ENCODE peak calls at places on chromosome 12, in nine cellular contexts. B, R, E, X, F, G, W, J and L are unnamed samples.

GRCh38 chr12:80107221-80107620 is 7.9 kb downstream of the OTOGL start:
- DNase-seq in R (no peak), B (no peak), J (peak), W (no peak), E (no peak), F (no peak), G (peak), X (no peak), L (no peak)

GRCh38 chr12:64806173-64806572 is 18.3 kb upstream of the TBC1D30 start:
- DNase-seq in R (no peak), W (no peak), X (no peak), B (no peak), G (no peak), F (no peak), E (no peak), J (no peak), L (no peak)

GRCh38 chr12:85711735-85712390 is 124.3 kb downstream of the RASSF9 start:
- DNase-seq in F (no peak), B (no peak), J (no peak), R (peak), G (no peak), X (no peak), E (peak), W (no peak), L (no peak)

GRCh38 chr12:3168775-3169221 is 91.6 kb downstream of the TSPAN9 start:
- DNase-seq in E (no peak), B (no peak), J (peak), X (no peak), W (no peak), G (peak), R (no peak), F (no peak), L (peak)

GRCh38 chr12:68939500-68939899 is 6.5 kb upstream of the CPM start:
- DNase-seq in X (no peak), E (no peak), G (no peak), B (no peak), F (no peak), J (no peak), R (no peak), W (no peak), L (no peak)

GRCh38 chr12:41368006-41368405 is 179.9 kb downstream of the PDZRN4 start:
- DNase-seq in R (no peak), G (no peak), E (no peak), B (peak), J (no peak), X (no peak), F (no peak), W (no peak), L (no peak)

GRCh38 chr12:67705394-67706370 is 57.1 kb downstream of the DYRK2 start:
- DNase-seq in R (no peak), X (no peak), W (no peak), J (peak), G (peak), E (no peak), F (no peak), B (no peak), L (no peak)

GRCh38 chr12:28240853-28241252 is 50.6 kb downstream of the CCDC91 start:
- DNase-seq in E (no peak), F (no peak), G (no peak), J (no peak), R (no peak), B (no peak), W (no peak), X (no peak), L (no peak)

GRCh38 chr12:94305293-94305957 is 154.2 kb downstream of the CEP83 start:
- DNase-seq in E (no peak), W (peak), B (no peak), X (no peak), R (no peak), J (peak), G (peak), F (no peak), L (no peak)

GRCh38 chr12:40149673-40150260 is 43.9 kb upstream of the SLC2A13 start:
- DNase-seq in B (no peak), G (no peak), R (no peak), F (no peak), X (no peak), E (no peak), W (no peak), J (no peak), L (no peak)

GRCh38 chr12:49456280-49456679 is 82.5 kb upstream of the KCNH3 start:
- DNase-seq in W (no peak), B (no peak), X (no peak), R (no peak), G (peak), J (peak), F (no peak), E (no peak), L (no peak)

GRCh38 chr12:49461221-49461620 is 77.6 kb upstream of the KCNH3 start:
- DNase-seq in G (no peak), J (no peak), X (no peak), E (no peak), W (no peak), B (no peak), F (no peak), R (no peak), L (no peak)

GRCh38 chr12:49465132-49465531 is 73.7 kb upstream of the KCNH3 start:
- DNase-seq in J (no peak), R (no peak), F (no peak), B (no peak), X (no peak), W (no peak), E (no peak), G (no peak), L (no peak)

GRCh38 chr12:49462103-49462739 is 76.6 kb upstream of the KCNH3 start:
- DNase-seq in R (peak), G (no peak), E (peak), J (no peak), B (no peak), X (no peak), F (no peak), W (no peak), L (no peak)
- H3K27ac ChIP-seq in R (no peak), G (no peak), E (peak), J (no peak), B (no peak), X (no peak), F (no peak), W (no peak), L (peak)

DNA sequence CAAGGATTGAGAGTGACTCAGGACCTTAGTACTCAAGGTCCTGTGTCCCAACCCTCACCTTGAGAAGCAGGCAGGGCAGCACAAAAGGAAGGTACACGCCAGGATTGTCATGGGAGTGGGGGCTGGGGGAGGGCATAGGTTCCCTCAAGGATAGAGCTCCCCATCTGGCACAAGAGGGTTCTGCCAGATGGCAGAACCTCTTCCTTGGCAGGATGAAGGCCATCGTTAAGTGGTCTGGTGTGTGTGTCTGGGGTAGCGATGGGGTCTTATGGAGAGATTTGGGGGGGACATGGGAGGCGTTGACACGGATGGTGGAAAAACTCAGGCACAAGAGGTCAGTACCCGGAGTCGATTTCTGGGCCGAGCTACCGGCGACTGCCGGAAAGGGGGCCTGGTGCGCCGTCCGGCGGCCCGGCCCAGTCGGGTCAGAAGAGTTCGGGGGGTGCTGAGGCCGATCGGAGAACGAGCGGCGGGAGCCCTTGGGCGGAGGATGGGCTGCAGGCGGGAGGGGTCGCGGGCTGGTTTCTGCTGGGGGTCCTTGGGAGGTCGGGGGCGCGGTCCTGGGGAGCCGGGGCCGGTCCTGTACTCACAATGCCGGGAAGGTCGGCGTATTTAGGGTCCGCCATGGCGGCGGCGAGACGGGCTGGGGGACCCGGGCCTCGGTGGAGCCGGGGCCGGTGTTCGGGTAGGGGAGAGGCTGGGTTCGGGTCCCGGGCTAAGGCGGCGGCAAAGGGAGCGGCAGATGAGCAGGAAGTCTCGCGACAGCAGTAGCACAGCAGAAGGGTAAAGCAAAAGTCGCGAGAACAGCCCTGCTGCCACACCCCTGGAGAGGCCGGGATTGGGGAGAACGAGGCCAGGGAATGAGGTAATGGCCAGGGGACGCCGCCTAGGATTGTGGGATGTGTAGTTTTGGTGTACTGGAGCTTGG is at the start of gene DCTN2:
- DNase-seq in B (peak), F (peak), W (peak), X (no peak), E (peak), G (peak), R (peak), J (peak), L (peak)
- TF ChIP-seq CTCF in B (peak), F (no peak), W (no peak), X (no peak), E (no peak), G (no peak), R (no peak), J (no peak), L (peak)

GRCh38 chr12:116958402-116959197 is 47.9 kb downstream of the FBXW8 start:
- DNase-seq in E (no peak), J (peak), F (no peak), X (no peak), B (no peak), R (no peak), W (no peak), G (no peak), L (no peak)

GRCh38 chr12:116959845-116960514 is 49.2 kb downstream of the FBXW8 start:
- DNase-seq in R (no peak), W (no peak), J (peak), B (no peak), F (no peak), G (peak), E (no peak), X (no peak), L (no peak)

GRCh38 chr12:116955382-116956021 is 44.8 kb downstream of the FBXW8 start:
- DNase-seq in X (no peak), F (no peak), B (peak), J (no peak), R (no peak), W (no peak), E (no peak), G (no peak), L (peak)

GRCh38 chr12:116962197-116962596 is 51.4 kb downstream of the FBXW8 start:
- DNase-seq in G (no peak), R (no peak), E (no peak), W (no peak), X (no peak), J (no peak), B (peak), F (no peak), L (no peak)

GRCh38 chr12:116959198-116959460 is 48.4 kb downstream of the FBXW8 start:
- DNase-seq in G (no peak), R (no peak), E (no peak), B (no peak), W (no peak), J (peak), F (no peak), X (no peak), L (no peak)
- H3K27ac ChIP-seq in G (no peak), R (no peak), E (no peak), B (no peak), W (no peak), J (no peak), F (no peak), X (no peak), L (no peak)

GRCh38 chr12:57195655-57196371 is 20.8 kb upstream of the NXPH4 start:
- DNase-seq in B (no peak), F (no peak), W (no peak), R (no peak), X (no peak), E (no peak), J (no peak), G (no peak), L (no peak)
- TF ChIP-seq CTCF in B (no peak), F (no peak), W (no peak), R (no peak), X (no peak), E (no peak), J (no peak), G (no peak), L (no peak)

DNA sequence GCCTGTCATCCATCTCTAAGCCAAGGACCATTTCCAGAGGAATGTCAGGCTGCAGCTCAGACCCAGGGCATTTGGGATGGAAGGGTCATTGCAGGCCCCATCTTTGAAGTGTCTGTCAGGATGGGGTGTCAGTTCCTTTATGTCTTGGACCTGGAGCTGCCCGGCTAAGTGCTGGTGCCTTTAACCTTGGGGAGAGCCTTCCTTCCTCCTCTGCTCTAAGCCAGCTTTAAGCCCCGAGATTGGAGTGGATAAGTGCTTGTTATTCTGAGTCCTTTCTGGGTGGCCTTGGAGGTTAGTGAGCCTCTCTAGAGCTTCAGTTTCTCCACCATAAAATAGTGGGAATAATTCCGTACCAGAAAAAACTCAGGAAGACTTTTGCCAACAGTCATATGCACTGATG is 15.1 kb downstream of the WNT5B start:
- DNase-seq in X (no peak), G (no peak), W (no peak), J (no peak), R (no peak), B (no peak), E (no peak), F (no peak), L (no peak)
- H3K27ac ChIP-seq in X (no peak), G (no peak), W (no peak), J (peak), R (no peak), B (no peak), E (no peak), F (no peak), L (no peak)